ENCODE peak calls at places on chromosomes 6 and 20, in four cellular contexts. Q is hepatic stellate cell, W is left kidney, E is kidney epithelial cell. V is an unnamed sample.
A peak's percentile ranks its signal among the peaks of the same experiment; 100 is the strongest.

GRCh38 chr6:70706491-70707123 is 38.9 kb downstream of the SMAP1 start:
- DNase-seq in W (peak; percentile 50), E (no peak), Q (peak; percentile 5), V (no peak)

GRCh38 chr6:26022737-26023136 is 60.1 kb downstream of the TRIM38 start:
- DNase-seq in W (no peak), E (no peak), Q (no peak), V (no peak)

GRCh38 chr6:14383393-14384174 is 266.0 kb downstream of the CD83 start:
- DNase-seq in Q (no peak), E (no peak), W (peak; percentile 27), V (no peak)

GRCh38 chr20:32336918-32337347 is 21.2 kb upstream of the ASXL1 start:
- DNase-seq in Q (peak; percentile 29), E (no peak), W (peak; percentile 59), V (no peak)

GRCh38 chr20:63100401-63100925 is 93.7 kb upstream of the BHLHE23 start:
- DNase-seq in E (no peak), Q (no peak), W (no peak), V (peak; percentile 13)

GRCh38 chr6:79048611-79049010 is 29.4 kb downstream of the PHIP start:
- DNase-seq in E (no peak), Q (peak; percentile 3), W (peak; percentile 46), V (no peak)

GRCh38 chr20:3378138-3378537 is 29.3 kb downstream of the DNAAF9 start:
- DNase-seq in Q (no peak), E (no peak), W (no peak), V (no peak)

GRCh38 chr6:744954-745353 is 52.0 kb upstream of the EXOC2 start:
- DNase-seq in E (no peak), Q (no peak), W (no peak), V (no peak)

GRCh38 chr6:156851447-156851846 is 74.3 kb downstream of the ARID1B start:
- DNase-seq in E (no peak), W (no peak), Q (no peak), V (no peak)

GRCh38 chr20:20492521-20493334 is 124.8 kb downstream of the INSM1 start:
- DNase-seq in Q (no peak), W (peak; percentile 45), E (no peak), V (no peak)

GRCh38 chr6:142872376-142872775 is 72.6 kb downstream of the HIVEP2 start:
- DNase-seq in W (no peak), Q (no peak), E (no peak), V (no peak)

GRCh38 chr20:15576401-15576800 is 996.8 kb downstream of the KIF16B start:
- DNase-seq in E (peak; percentile 14), W (no peak), Q (peak; percentile 8), V (no peak)

GRCh38 chr6:47492355-47492754 is 14.8 kb downstream of the CD2AP start:
- DNase-seq in Q (no peak), E (no peak), W (no peak), V (no peak)

GRCh38 chr6:35048631-35049083 is 92.5 kb downstream of the TCP11 start:
- DNase-seq in W (peak; percentile 76), Q (no peak), E (no peak), V (peak; percentile 81)

V was measured in left lung.